ENCODE peak calls at places on chromosome 15, in seven cellular contexts. One of them, this sample, is unnamed.
A peak's percentile ranks its signal among the peaks of the same experiment; 100 is the strongest.

GRCh38 chr15:40477703-40478269 is 7.0 kb downstream of the CHST14 start:
- DNase-seq in AG10803: no peak
- DNase-seq in stimulated activated CD8-positive, alpha-beta memory T cell treated with anti-CD3 and anti-CD28 coated beads, Interleukin-15, amount 100 ng/mL, for 24 hours: no peak
- DNase-seq in T-helper 2 cell: no peak
- DNase-seq in RWPE1: no peak
- DNase-seq in HL-60: no peak
- DNase-seq in GM06990: no peak
- DNase-seq in this sample: no peak

GRCh38 chr15:52350423-52350822 is 54.8 kb upstream of the MYO5C start:
- DNase-seq in AG10803: no peak
- DNase-seq in stimulated activated CD8-positive, alpha-beta memory T cell treated with anti-CD3 and anti-CD28 coated beads, Interleukin-15, amount 100 ng/mL, for 24 hours: no peak
- DNase-seq in T-helper 2 cell: no peak
- DNase-seq in RWPE1: no peak
- DNase-seq in HL-60: no peak
- DNase-seq in GM06990: no peak
- DNase-seq in this sample: no peak

GRCh38 chr15:80701676-80702311 is 6.7 kb downstream of the ABHD17C start:
- DNase-seq in AG10803: no peak
- DNase-seq in stimulated activated CD8-positive, alpha-beta memory T cell treated with anti-CD3 and anti-CD28 coated beads, Interleukin-15, amount 100 ng/mL, for 24 hours: no peak
- DNase-seq in T-helper 2 cell: no peak
- DNase-seq in RWPE1: no peak
- DNase-seq in HL-60: no peak
- DNase-seq in GM06990: no peak
- DNase-seq in this sample: no peak

GRCh38 chr15:42273900-42274692 is 863 bp upstream of the TMEM87A start:
- DNase-seq in AG10803: peak; percentile 85
- DNase-seq in stimulated activated CD8-positive, alpha-beta memory T cell treated with anti-CD3 and anti-CD28 coated beads, Interleukin-15, amount 100 ng/mL, for 24 hours: peak; percentile 33
- DNase-seq in T-helper 2 cell: peak; percentile 84
- DNase-seq in RWPE1: peak; percentile 75
- DNase-seq in HL-60: no peak
- DNase-seq in GM06990: peak; percentile 56
- DNase-seq in this sample: peak; percentile 79

GRCh38 chr15:60751985-60752952 is 273.3 kb upstream of the ICE2 start:
- DNase-seq in AG10803: no peak
- DNase-seq in stimulated activated CD8-positive, alpha-beta memory T cell treated with anti-CD3 and anti-CD28 coated beads, Interleukin-15, amount 100 ng/mL, for 24 hours: no peak
- DNase-seq in T-helper 2 cell: no peak
- DNase-seq in RWPE1: no peak
- DNase-seq in HL-60: no peak
- DNase-seq in GM06990: no peak
- DNase-seq in this sample: no peak

GRCh38 chr15:80878242-80878866 is 99.2 kb downstream of the CEMIP start:
- DNase-seq in AG10803: no peak
- DNase-seq in stimulated activated CD8-positive, alpha-beta memory T cell treated with anti-CD3 and anti-CD28 coated beads, Interleukin-15, amount 100 ng/mL, for 24 hours: no peak
- DNase-seq in T-helper 2 cell: no peak
- DNase-seq in RWPE1: no peak
- DNase-seq in HL-60: no peak
- DNase-seq in GM06990: no peak
- DNase-seq in this sample: no peak

GRCh38 chr15:80991446-80991845 is 1.8 kb upstream of the MESD start:
- DNase-seq in AG10803: peak; percentile 75
- DNase-seq in stimulated activated CD8-positive, alpha-beta memory T cell treated with anti-CD3 and anti-CD28 coated beads, Interleukin-15, amount 100 ng/mL, for 24 hours: no peak
- DNase-seq in T-helper 2 cell: peak; percentile 74
- DNase-seq in RWPE1: no peak
- DNase-seq in HL-60: no peak
- DNase-seq in GM06990: no peak
- DNase-seq in this sample: peak; percentile 24

GRCh38 chr15:74809951-74810350 is 2.7 kb upstream of the LMAN1L start:
- DNase-seq in AG10803: peak; percentile 16
- DNase-seq in stimulated activated CD8-positive, alpha-beta memory T cell treated with anti-CD3 and anti-CD28 coated beads, Interleukin-15, amount 100 ng/mL, for 24 hours: no peak
- DNase-seq in T-helper 2 cell: no peak
- DNase-seq in RWPE1: no peak
- DNase-seq in HL-60: no peak
- DNase-seq in GM06990: no peak
- DNase-seq in this sample: no peak

GRCh38 chr15:85500729-85501128 is 120.3 kb downstream of the AKAP13 start:
- DNase-seq in AG10803: no peak
- DNase-seq in stimulated activated CD8-positive, alpha-beta memory T cell treated with anti-CD3 and anti-CD28 coated beads, Interleukin-15, amount 100 ng/mL, for 24 hours: no peak
- DNase-seq in T-helper 2 cell: no peak
- DNase-seq in RWPE1: no peak
- DNase-seq in HL-60: no peak
- DNase-seq in GM06990: no peak
- DNase-seq in this sample: no peak

GRCh38 chr15:80619677-80620076 is 75.4 kb upstream of the ABHD17C start:
- DNase-seq in AG10803: peak; percentile 50
- DNase-seq in stimulated activated CD8-positive, alpha-beta memory T cell treated with anti-CD3 and anti-CD28 coated beads, Interleukin-15, amount 100 ng/mL, for 24 hours: no peak
- DNase-seq in T-helper 2 cell: no peak
- DNase-seq in RWPE1: no peak
- DNase-seq in HL-60: no peak
- DNase-seq in GM06990: no peak
- DNase-seq in this sample: no peak

GRCh38 chr15:57138260-57138895 is 219.9 kb downstream of the TCF12 start:
- DNase-seq in AG10803: peak; percentile 55
- DNase-seq in stimulated activated CD8-positive, alpha-beta memory T cell treated with anti-CD3 and anti-CD28 coated beads, Interleukin-15, amount 100 ng/mL, for 24 hours: no peak
- DNase-seq in T-helper 2 cell: no peak
- DNase-seq in RWPE1: peak; percentile 64
- DNase-seq in HL-60: no peak
- DNase-seq in GM06990: no peak
- DNase-seq in this sample: peak; percentile 50

GRCh38 chr15:37585966-37586656 is 348.3 kb upstream of the TMCO5A start:
- DNase-seq in AG10803: peak; percentile 59
- DNase-seq in stimulated activated CD8-positive, alpha-beta memory T cell treated with anti-CD3 and anti-CD28 coated beads, Interleukin-15, amount 100 ng/mL, for 24 hours: no peak
- DNase-seq in T-helper 2 cell: no peak
- DNase-seq in RWPE1: no peak
- DNase-seq in HL-60: no peak
- DNase-seq in GM06990: no peak
- DNase-seq in this sample: no peak

GRCh38 chr15:59532770-59533379 is 78.7 kb upstream of the GCNT3 start:
- DNase-seq in AG10803: peak; percentile 27
- DNase-seq in stimulated activated CD8-positive, alpha-beta memory T cell treated with anti-CD3 and anti-CD28 coated beads, Interleukin-15, amount 100 ng/mL, for 24 hours: no peak
- DNase-seq in T-helper 2 cell: peak; percentile 58
- DNase-seq in RWPE1: peak; percentile 52
- DNase-seq in HL-60: no peak
- DNase-seq in GM06990: no peak
- DNase-seq in this sample: peak; percentile 82

GRCh38 chr15:78170848-78171773 is 21.9 kb downstream of the IDH3A start:
- DNase-seq in AG10803: no peak
- DNase-seq in stimulated activated CD8-positive, alpha-beta memory T cell treated with anti-CD3 and anti-CD28 coated beads, Interleukin-15, amount 100 ng/mL, for 24 hours: no peak
- DNase-seq in T-helper 2 cell: no peak
- DNase-seq in RWPE1: no peak
- DNase-seq in HL-60: no peak
- DNase-seq in GM06990: peak; percentile 67
- DNase-seq in this sample: peak; percentile 86

GRCh38 chr15:70762469-70763119 is 764 bp downstream of the UACA start:
- DNase-seq in AG10803: peak; percentile 69
- DNase-seq in stimulated activated CD8-positive, alpha-beta memory T cell treated with anti-CD3 and anti-CD28 coated beads, Interleukin-15, amount 100 ng/mL, for 24 hours: no peak
- DNase-seq in T-helper 2 cell: peak; percentile 13
- DNase-seq in RWPE1: peak; percentile 58
- DNase-seq in HL-60: no peak
- DNase-seq in GM06990: peak; percentile 16
- DNase-seq in this sample: no peak

GRCh38 chr15:39792954-39793353 is 10.3 kb upstream of the FSIP1 start:
- DNase-seq in AG10803: no peak
- DNase-seq in stimulated activated CD8-positive, alpha-beta memory T cell treated with anti-CD3 and anti-CD28 coated beads, Interleukin-15, amount 100 ng/mL, for 24 hours: no peak
- DNase-seq in T-helper 2 cell: no peak
- DNase-seq in RWPE1: no peak
- DNase-seq in HL-60: no peak
- DNase-seq in GM06990: no peak
- DNase-seq in this sample: no peak

GRCh38 chr15:78007965-78008886 is 69.3 kb downstream of the TBC1D2B start:
- DNase-seq in AG10803: peak; percentile 86
- DNase-seq in stimulated activated CD8-positive, alpha-beta memory T cell treated with anti-CD3 and anti-CD28 coated beads, Interleukin-15, amount 100 ng/mL, for 24 hours: no peak
- DNase-seq in T-helper 2 cell: no peak
- DNase-seq in RWPE1: peak; percentile 81
- DNase-seq in HL-60: no peak
- DNase-seq in GM06990: no peak
- DNase-seq in this sample: no peak

GRCh38 chr15:100525894-100526512 is 2.7 kb downstream of the CERS3 start:
- DNase-seq in AG10803: no peak
- DNase-seq in stimulated activated CD8-positive, alpha-beta memory T cell treated with anti-CD3 and anti-CD28 coated beads, Interleukin-15, amount 100 ng/mL, for 24 hours: no peak
- DNase-seq in T-helper 2 cell: no peak
- DNase-seq in RWPE1: no peak
- DNase-seq in HL-60: no peak
- DNase-seq in GM06990: no peak
- DNase-seq in this sample: no peak

GRCh38 chr15:99264125-99264524 is 12.8 kb downstream of the LRRC28 start:
- DNase-seq in AG10803: no peak
- DNase-seq in stimulated activated CD8-positive, alpha-beta memory T cell treated with anti-CD3 and anti-CD28 coated beads, Interleukin-15, amount 100 ng/mL, for 24 hours: no peak
- DNase-seq in T-helper 2 cell: no peak
- DNase-seq in RWPE1: peak; percentile 71
- DNase-seq in HL-60: no peak
- DNase-seq in GM06990: no peak
- DNase-seq in this sample: no peak

GRCh38 chr15:81331600-81331999 is 7.7 kb upstream of the STARD5 start:
- DNase-seq in AG10803: no peak
- DNase-seq in stimulated activated CD8-positive, alpha-beta memory T cell treated with anti-CD3 and anti-CD28 coated beads, Interleukin-15, amount 100 ng/mL, for 24 hours: no peak
- DNase-seq in T-helper 2 cell: no peak
- DNase-seq in RWPE1: no peak
- DNase-seq in HL-60: no peak
- DNase-seq in GM06990: no peak
- DNase-seq in this sample: no peak

GRCh38 chr15:64521201-64521600 is 60.8 kb downstream of the ZNF609 start:
- DNase-seq in AG10803: no peak
- DNase-seq in stimulated activated CD8-positive, alpha-beta memory T cell treated with anti-CD3 and anti-CD28 coated beads, Interleukin-15, amount 100 ng/mL, for 24 hours: no peak
- DNase-seq in T-helper 2 cell: no peak
- DNase-seq in RWPE1: no peak
- DNase-seq in HL-60: no peak
- DNase-seq in GM06990: no peak
- DNase-seq in this sample: no peak

GRCh38 chr15:44726568-44727461 is 9.5 kb upstream of the TRIM69 start:
- DNase-seq in AG10803: peak; percentile 93
- DNase-seq in stimulated activated CD8-positive, alpha-beta memory T cell treated with anti-CD3 and anti-CD28 coated beads, Interleukin-15, amount 100 ng/mL, for 24 hours: no peak
- DNase-seq in T-helper 2 cell: peak; percentile 98
- DNase-seq in RWPE1: peak; percentile 79
- DNase-seq in HL-60: peak; percentile 85
- DNase-seq in GM06990: peak; percentile 79
- DNase-seq in this sample: peak; percentile 97

GRCh38 chr15:79853492-79854328 is 43.1 kb downstream of the MTHFS start:
- DNase-seq in AG10803: peak; percentile 83
- DNase-seq in stimulated activated CD8-positive, alpha-beta memory T cell treated with anti-CD3 and anti-CD28 coated beads, Interleukin-15, amount 100 ng/mL, for 24 hours: no peak
- DNase-seq in T-helper 2 cell: peak; percentile 79
- DNase-seq in RWPE1: peak; percentile 72
- DNase-seq in HL-60: peak; percentile 60
- DNase-seq in GM06990: peak; percentile 43
- DNase-seq in this sample: peak; percentile 86

GRCh38 chr15:84910928-84911623 is 26.6 kb downstream of the SLC28A1 start:
- DNase-seq in AG10803: no peak
- DNase-seq in stimulated activated CD8-positive, alpha-beta memory T cell treated with anti-CD3 and anti-CD28 coated beads, Interleukin-15, amount 100 ng/mL, for 24 hours: no peak
- DNase-seq in T-helper 2 cell: no peak
- DNase-seq in RWPE1: no peak
- DNase-seq in HL-60: no peak
- DNase-seq in GM06990: no peak
- DNase-seq in this sample: no peak

GRCh38 chr15:23846218-23846617 is 159.1 kb upstream of the NDN start:
- DNase-seq in AG10803: no peak
- DNase-seq in stimulated activated CD8-positive, alpha-beta memory T cell treated with anti-CD3 and anti-CD28 coated beads, Interleukin-15, amount 100 ng/mL, for 24 hours: no peak
- DNase-seq in T-helper 2 cell: no peak
- DNase-seq in RWPE1: no peak
- DNase-seq in HL-60: no peak
- DNase-seq in GM06990: no peak
- DNase-seq in this sample: no peak

GRCh38 chr15:99305761-99306505 is 54.7 kb downstream of the LRRC28 start:
- DNase-seq in AG10803: peak; percentile 69
- DNase-seq in stimulated activated CD8-positive, alpha-beta memory T cell treated with anti-CD3 and anti-CD28 coated beads, Interleukin-15, amount 100 ng/mL, for 24 hours: no peak
- DNase-seq in T-helper 2 cell: no peak
- DNase-seq in RWPE1: peak; percentile 83
- DNase-seq in HL-60: no peak
- DNase-seq in GM06990: no peak
- DNase-seq in this sample: no peak

GRCh38 chr15:33852570-33852969 is 115.7 kb upstream of the CHRM5 start:
- DNase-seq in AG10803: peak; percentile 60
- DNase-seq in stimulated activated CD8-positive, alpha-beta memory T cell treated with anti-CD3 and anti-CD28 coated beads, Interleukin-15, amount 100 ng/mL, for 24 hours: no peak
- DNase-seq in T-helper 2 cell: no peak
- DNase-seq in RWPE1: peak; percentile 16
- DNase-seq in HL-60: no peak
- DNase-seq in GM06990: no peak
- DNase-seq in this sample: no peak

GRCh38 chr15:62578548-62578947 is 413.5 kb upstream of the C2CD4B start:
- DNase-seq in AG10803: no peak
- DNase-seq in stimulated activated CD8-positive, alpha-beta memory T cell treated with anti-CD3 and anti-CD28 coated beads, Interleukin-15, amount 100 ng/mL, for 24 hours: no peak
- DNase-seq in T-helper 2 cell: no peak
- DNase-seq in RWPE1: no peak
- DNase-seq in HL-60: no peak
- DNase-seq in GM06990: no peak
- DNase-seq in this sample: no peak

GRCh38 chr15:43330780-43331086 is 360 bp upstream of the LCMT2 start:
- DNase-seq in AG10803: no peak
- DNase-seq in stimulated activated CD8-positive, alpha-beta memory T cell treated with anti-CD3 and anti-CD28 coated beads, Interleukin-15, amount 100 ng/mL, for 24 hours: no peak
- DNase-seq in T-helper 2 cell: no peak
- DNase-seq in RWPE1: no peak
- DNase-seq in HL-60: no peak
- DNase-seq in GM06990: no peak
- DNase-seq in this sample: no peak

GRCh38 chr15:40590635-40591105 is 3.4 kb upstream of the KNL1 start:
- DNase-seq in AG10803: no peak
- DNase-seq in stimulated activated CD8-positive, alpha-beta memory T cell treated with anti-CD3 and anti-CD28 coated beads, Interleukin-15, amount 100 ng/mL, for 24 hours: no peak
- DNase-seq in T-helper 2 cell: no peak
- DNase-seq in RWPE1: no peak
- DNase-seq in HL-60: no peak
- DNase-seq in GM06990: no peak
- DNase-seq in this sample: no peak

GRCh38 chr15:39301589-39301999 is 279.3 kb upstream of the THBS1 start:
- DNase-seq in AG10803: peak; percentile 94
- DNase-seq in stimulated activated CD8-positive, alpha-beta memory T cell treated with anti-CD3 and anti-CD28 coated beads, Interleukin-15, amount 100 ng/mL, for 24 hours: no peak
- DNase-seq in T-helper 2 cell: no peak
- DNase-seq in RWPE1: no peak
- DNase-seq in HL-60: no peak
- DNase-seq in GM06990: no peak
- DNase-seq in this sample: no peak